ENCODE peak calls at places on chromosomes 16 and 17, in four cellular contexts. One of them, this sample, is unnamed.

GRCh38 chr17:21419299-21420239 is 43.4 kb downstream of the KCNJ12 start:
- DNase-seq in K562: no peak
- DNase-seq in IMR-90: no peak
- DNase-seq in A549: no peak
- DNase-seq in this sample: no peak

GRCh38 chr16:3022697-3023414 is 886 bp downstream of the HCFC1R1 start:
- DNase-seq in A549: no peak
- DNase-seq in K562: no peak
- DNase-seq in IMR-90: peak
- DNase-seq in this sample: no peak

GRCh38 chr16:83098536-83098935 is 471.8 kb downstream of the CDH13 start:
- DNase-seq in K562: no peak
- DNase-seq in IMR-90: no peak
- DNase-seq in A549: no peak
- DNase-seq in this sample: no peak

GRCh38 chr17:77914440-77915254 is 43.9 kb upstream of the TNRC6C start:
- DNase-seq in IMR-90: no peak
- DNase-seq in K562: no peak
- DNase-seq in A549: peak
- DNase-seq in this sample: no peak

GRCh38 chr16:84444476-84444875 is 60.0 kb downstream of the MEAK7 start:
- DNase-seq in A549: no peak
- DNase-seq in K562: no peak
- DNase-seq in IMR-90: no peak
- DNase-seq in this sample: no peak

GRCh38 chr17:35843698-35844097 is 25.0 kb downstream of the HEATR9 start:
- DNase-seq in IMR-90: no peak
- DNase-seq in K562: no peak
- DNase-seq in A549: no peak
- DNase-seq in this sample: no peak

GRCh38 chr17:10429416-10430045 is 7.8 kb upstream of the MYH8 start:
- DNase-seq in IMR-90: peak
- DNase-seq in A549: no peak
- DNase-seq in K562: no peak
- DNase-seq in this sample: no peak

GRCh38 chr16:84851192-84852127 is 31.7 kb downstream of the CRISPLD2 start:
- DNase-seq in K562: no peak
- DNase-seq in IMR-90: peak
- DNase-seq in A549: peak
- DNase-seq in this sample: peak

GRCh38 chr17:29571883-29572681 is 3.6 kb downstream of the TP53I13 start:
- DNase-seq in A549: no peak
- DNase-seq in IMR-90: no peak
- DNase-seq in K562: no peak
- DNase-seq in this sample: no peak

GRCh38 chr16:165539-166374 is at the start of gene HBM:
- DNase-seq in IMR-90: no peak
- DNase-seq in A549: no peak
- DNase-seq in K562: no peak
- DNase-seq in this sample: no peak

GRCh38 chr16:78628526-78628925 is 529.1 kb downstream of the WWOX start:
- DNase-seq in A549: no peak
- DNase-seq in IMR-90: no peak
- DNase-seq in K562: no peak
- DNase-seq in this sample: no peak

GRCh38 chr16:4380131-4381063 is 8.7 kb downstream of the VASN start:
- DNase-seq in A549: no peak
- DNase-seq in K562: peak
- DNase-seq in IMR-90: no peak
- DNase-seq in this sample: no peak

GRCh38 chr16:74224828-74225227 is 71.8 kb upstream of the PSMD7 start:
- DNase-seq in K562: no peak
- DNase-seq in A549: no peak
- DNase-seq in IMR-90: peak
- DNase-seq in this sample: no peak

GRCh38 chr16:52568495-52568894 is 21.6 kb upstream of the TOX3 start:
- DNase-seq in A549: no peak
- DNase-seq in IMR-90: no peak
- DNase-seq in K562: no peak
- DNase-seq in this sample: no peak

GRCh38 chr16:84068041-84068440 is 25.4 kb upstream of the SLC38A8 start:
- DNase-seq in K562: no peak
- DNase-seq in A549: no peak
- DNase-seq in IMR-90: no peak
- DNase-seq in this sample: no peak

GRCh38 chr17:35242805-35243458 is at the start of gene SLFN5:
- DNase-seq in K562: peak
- DNase-seq in A549: peak
- DNase-seq in IMR-90: peak
- DNase-seq in this sample: peak

DNA sequence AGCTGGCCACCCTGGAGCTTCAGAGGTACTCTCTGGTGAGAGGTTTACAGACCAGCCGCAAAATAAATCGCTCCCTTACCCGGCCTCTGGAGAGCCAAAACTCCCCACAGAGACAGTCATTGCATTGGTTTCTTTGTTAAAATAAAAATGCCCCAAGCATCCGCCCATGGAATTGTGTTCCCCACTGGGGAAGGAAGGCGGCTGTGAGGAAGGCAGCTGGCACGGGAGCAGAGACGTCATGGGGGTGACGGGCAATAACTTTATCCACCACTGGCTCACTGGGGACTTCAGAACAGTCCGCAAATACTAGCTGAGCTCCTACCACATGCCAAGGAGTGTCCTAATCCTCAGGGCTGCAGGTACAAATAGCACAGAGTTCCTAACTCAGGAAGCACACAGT is 266.1 kb upstream of the FOXF1 start:
- DNase-seq in K562: no peak
- DNase-seq in IMR-90: no peak
- DNase-seq in A549: no peak
- DNase-seq in this sample: no peak
- TF ChIP-seq MAZ in K562: no peak
- TF ChIP-seq MAZ in IMR-90: no peak
- TF ChIP-seq MAZ in A549: no peak
- TF ChIP-seq MAZ in this sample: no peak

GRCh38 chr17:55746466-55746865 is 4.4 kb upstream of the PCTP start:
- DNase-seq in IMR-90: no peak
- DNase-seq in K562: no peak
- DNase-seq in A549: no peak
- DNase-seq in this sample: no peak

GRCh38 chr17:55747209-55747608 is 3.6 kb upstream of the PCTP start:
- DNase-seq in A549: no peak
- DNase-seq in IMR-90: no peak
- DNase-seq in K562: no peak
- DNase-seq in this sample: no peak

GRCh38 chr17:55751720-55752250 is 934 bp downstream of the PCTP start:
- DNase-seq in A549: no peak
- DNase-seq in IMR-90: no peak
- DNase-seq in K562: no peak
- DNase-seq in this sample: no peak

GRCh38 chr17:55749985-55750384 is 866 bp upstream of the PCTP start:
- DNase-seq in K562: no peak
- DNase-seq in A549: no peak
- DNase-seq in IMR-90: no peak
- DNase-seq in this sample: no peak

DNA sequence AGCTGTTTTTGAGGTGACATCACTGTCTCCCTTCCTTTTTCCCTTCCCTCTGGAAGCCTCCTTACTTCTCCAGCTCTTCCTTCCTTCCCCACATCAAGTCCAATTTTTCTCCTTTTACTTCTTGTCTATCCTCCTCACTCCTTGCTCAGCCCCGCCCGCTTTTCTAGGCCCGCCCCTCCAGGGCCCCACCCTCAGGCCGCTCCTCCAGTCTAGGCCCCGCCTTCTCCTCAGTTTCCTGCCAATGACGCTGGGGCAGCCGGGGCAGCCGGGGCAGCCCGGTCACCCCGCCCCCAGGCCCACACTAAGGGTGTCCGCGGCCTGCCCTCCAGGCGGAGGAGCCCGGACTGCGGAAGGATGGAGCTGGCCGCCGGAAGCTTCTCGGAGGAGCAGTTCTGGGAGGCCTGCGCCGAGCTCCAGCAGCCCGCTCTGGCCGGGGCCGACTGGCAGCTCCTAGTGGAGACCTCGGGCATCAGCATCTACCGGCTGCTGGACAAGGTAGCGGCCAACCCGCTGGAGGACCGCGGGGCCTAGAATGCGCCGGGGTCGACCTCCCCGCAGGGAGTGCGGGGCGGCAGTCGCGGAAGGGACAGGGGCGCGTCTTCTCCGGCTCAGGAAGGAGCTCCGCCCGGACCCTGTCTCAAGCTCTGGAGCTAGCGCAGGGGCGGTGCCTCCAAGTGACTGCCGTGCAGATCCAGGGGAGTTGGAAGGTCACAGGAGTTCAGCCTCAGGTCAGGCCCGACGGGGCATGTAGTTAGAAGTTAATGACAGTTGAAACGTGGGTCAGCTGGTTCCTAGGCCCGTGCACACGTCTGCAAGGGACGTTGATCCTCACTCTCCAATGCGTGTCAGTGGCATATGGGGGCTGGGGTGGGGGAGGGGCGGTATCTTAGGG is at the start of gene PCTP:
- DNase-seq in IMR-90: peak
- DNase-seq in K562: peak
- DNase-seq in A549: peak
- DNase-seq in this sample: peak
- TF ChIP-seq MAZ in IMR-90: peak
- TF ChIP-seq MAZ in K562: peak
- TF ChIP-seq MAZ in A549: no peak
- TF ChIP-seq MAZ in this sample: peak

GRCh38 chr16:29779474-29779873 is 1.4 kb downstream of the ZG16 start:
- DNase-seq in K562: no peak
- DNase-seq in IMR-90: no peak
- DNase-seq in A549: no peak
- DNase-seq in this sample: peak
- TF ChIP-seq MAZ in K562: no peak
- TF ChIP-seq MAZ in IMR-90: no peak
- TF ChIP-seq MAZ in A549: no peak
- TF ChIP-seq MAZ in this sample: no peak

DNA sequence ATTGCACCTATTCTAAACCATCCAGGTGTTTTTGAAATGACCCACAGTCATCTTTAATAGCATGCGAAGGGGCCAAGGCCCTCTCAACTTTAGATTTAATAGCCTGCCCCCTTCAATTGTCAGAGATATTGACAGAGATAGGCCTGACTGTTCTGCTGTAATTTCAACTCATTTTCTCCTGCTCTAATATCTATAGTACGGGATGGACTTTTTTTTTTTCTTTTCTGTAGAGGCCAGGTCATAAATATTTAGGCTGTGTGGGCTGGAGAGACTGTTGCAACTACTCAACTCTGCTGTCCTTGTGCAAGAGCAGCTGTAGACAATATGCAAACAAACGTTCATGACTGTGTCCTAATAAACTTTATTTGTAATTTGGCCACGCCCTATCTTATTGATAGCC is 24.7 kb upstream of the KRT20 start:
- DNase-seq in A549: no peak
- DNase-seq in K562: no peak
- DNase-seq in IMR-90: peak
- DNase-seq in this sample: peak
- TF ChIP-seq MAZ in A549: no peak
- TF ChIP-seq MAZ in K562: no peak
- TF ChIP-seq MAZ in IMR-90: no peak
- TF ChIP-seq MAZ in this sample: no peak

This sample was measured in HepG2.